ENCODE peak calls at places on chromosomes 6 and 20, in seven cellular contexts. Q is heart left ventricle, S is EH, I is lower lobe of right lung, E is HTR-8/SVneo, X is neural progenitor cell, H is progenitor cell of endocrine pancreas. K is an unnamed sample.

GRCh38 chr20:63944078-63944941 is 11.9 kb downstream of the UCKL1 start:
- DNase-seq in I (no peak), X (no peak), H (no peak), Q (peak; percentile 10), E (no peak), S (no peak), K (peak; percentile 57)

GRCh38 chr20:32582659-32583580 is 2.2 kb downstream of the NOL4L start:
- DNase-seq in X (peak; percentile 85), Q (peak; percentile 30), S (no peak), E (no peak), I (no peak), H (peak; percentile 66), K (no peak)

GRCh38 chr6:3277851-3278416 is 19.2 kb downstream of the PSMG4 start:
- DNase-seq in I (no peak), H (no peak), E (no peak), Q (no peak), X (no peak), S (no peak), K (no peak)

GRCh38 chr6:43776799-43777776 is 7.1 kb downstream of the VEGFA start:
- DNase-seq in H (no peak), E (no peak), X (no peak), S (no peak), I (no peak), Q (no peak), K (peak; percentile 43)

GRCh38 chr6:140544431-140544830 is 1170.0 kb upstream of the CITED2 start:
- DNase-seq in E (no peak), S (no peak), X (no peak), I (no peak), Q (no peak), H (no peak), K (no peak)

GRCh38 chr20:7843613-7844012 is 96.6 kb downstream of the HAO1 start:
- DNase-seq in X (no peak), Q (no peak), H (no peak), S (peak; percentile 11), I (no peak), E (no peak), K (no peak)

GRCh38 chr20:62561948-62562347 is 80.4 kb upstream of the SLCO4A1 start:
- DNase-seq in E (no peak), S (no peak), X (no peak), I (no peak), H (no peak), Q (no peak), K (no peak)

GRCh38 chr20:55693646-55694045 is 311.7 kb downstream of the CBLN4 start:
- DNase-seq in S (no peak), I (no peak), E (no peak), X (no peak), H (no peak), Q (no peak), K (no peak)

GRCh38 chr6:45688180-45688579 is 310.4 kb upstream of the SUPT3H start:
- DNase-seq in H (no peak), X (no peak), E (no peak), Q (no peak), I (no peak), S (no peak), K (no peak)

GRCh38 chr6:90940812-90941481 is 354.1 kb upstream of the MAP3K7 start:
- DNase-seq in X (peak; percentile 51), E (no peak), H (no peak), S (peak; percentile 14), Q (no peak), I (no peak), K (no peak)

GRCh38 chr6:129732034-129732433 is 22.1 kb upstream of the ARHGAP18 start:
- DNase-seq in Q (no peak), S (no peak), E (no peak), H (no peak), I (no peak), X (no peak), K (no peak)

GRCh38 chr6:36642913-36643817 is 35.3 kb upstream of the CDKN1A start:
- DNase-seq in E (peak; percentile 71), H (no peak), I (peak; percentile 58), S (peak; percentile 94), Q (peak; percentile 67), X (no peak), K (peak; percentile 95)

GRCh38 chr20:46715292-46715756 is 5.9 kb downstream of the SLC2A10 start:
- DNase-seq in X (peak; percentile 48), Q (no peak), S (peak; percentile 94), I (no peak), H (no peak), E (peak; percentile 96), K (peak; percentile 71)

GRCh38 chr6:21533678-21534077 is 59.9 kb upstream of the SOX4 start:
- DNase-seq in X (no peak), H (no peak), Q (no peak), E (no peak), S (no peak), I (no peak), K (no peak)

GRCh38 chr6:105302617-105303128 is 100.2 kb downstream of the PREP start:
- DNase-seq in E (no peak), X (peak; percentile 20), H (no peak), I (no peak), Q (no peak), S (no peak), K (no peak)

GRCh38 chr6:131103869-131104268 is 31.4 kb upstream of the AKAP7 start:
- DNase-seq in H (no peak), X (no peak), S (no peak), E (no peak), I (no peak), Q (no peak), K (no peak)

GRCh38 chr6:16737389-16737788 is 23.9 kb downstream of the ATXN1 start:
- DNase-seq in S (peak; percentile 77), I (no peak), X (no peak), E (no peak), Q (peak; percentile 30), H (no peak), K (no peak)

GRCh38 chr6:70666726-70667125 is 957 bp upstream of the SMAP1 start:
- DNase-seq in E (no peak), X (no peak), Q (no peak), S (no peak), H (no peak), I (no peak), K (no peak)

GRCh38 chr6:146909376-146909775 is 294.8 kb upstream of the STXBP5 start:
- DNase-seq in E (no peak), S (no peak), H (no peak), Q (no peak), X (no peak), I (no peak), K (no peak)

GRCh38 chr6:160586374-160586773 is 77.7 kb downstream of the LPA start:
- DNase-seq in E (no peak), H (no peak), S (no peak), I (no peak), X (no peak), Q (no peak), K (no peak)

GRCh38 chr6:149031545-149032317 is 284.9 kb downstream of the UST start:
- DNase-seq in I (no peak), H (no peak), Q (no peak), X (no peak), E (peak; percentile 67), S (peak; percentile 95), K (peak; percentile 55)

GRCh38 chr6:73290435-73290834 is 27.4 kb upstream of the KHDC1 start:
- DNase-seq in E (no peak), Q (no peak), I (no peak), H (no peak), X (no peak), S (peak; percentile 63), K (no peak)

GRCh38 chr6:43953794-43954310 is 173.4 kb downstream of the MRPL14 start:
- DNase-seq in Q (peak; percentile 55), X (peak; percentile 53), H (no peak), S (no peak), I (no peak), E (no peak), K (peak; percentile 59)

GRCh38 chr6:97594834-97595233 is 311.8 kb upstream of the MMS22L start:
- DNase-seq in S (no peak), X (no peak), E (peak; percentile 1), H (no peak), Q (peak; percentile 23), I (no peak), K (no peak)

GRCh38 chr6:13924146-13924948 is 405 bp upstream of the RNF182 start:
- DNase-seq in X (peak; percentile 92), Q (no peak), I (peak; percentile 57), E (peak; percentile 65), S (peak; percentile 51), H (peak; percentile 55), K (peak; percentile 35)

GRCh38 chr6:8301502-8301901 is 133.8 kb downstream of the SLC35B3 start:
- DNase-seq in E (no peak), X (no peak), Q (no peak), H (no peak), S (no peak), I (no peak), K (no peak)

GRCh38 chr6:57252975-57253374 is 30.9 kb upstream of the RAB23 start:
- DNase-seq in Q (no peak), S (peak; percentile 83), X (no peak), H (no peak), I (no peak), E (no peak), K (no peak)

GRCh38 chr6:73308712-73309533 is 45.2 kb downstream of the DPPA5 start:
- DNase-seq in I (no peak), E (peak; percentile 63), H (no peak), Q (no peak), X (peak; percentile 58), S (no peak), K (no peak)

GRCh38 chr20:13142143-13142542 is 78.9 kb upstream of the ISM1 start:
- DNase-seq in E (no peak), X (peak; percentile 45), I (no peak), S (peak; percentile 9), H (no peak), Q (no peak), K (no peak)

GRCh38 chr20:62142252-62143117 is 709 bp downstream of the PSMA7 start:
- DNase-seq in Q (no peak), H (no peak), X (peak; percentile 61), S (peak; percentile 22), E (no peak), I (no peak), K (no peak)

GRCh38 chr6:73724389-73724788 is 28.4 kb downstream of the CD109 start:
- DNase-seq in H (no peak), I (no peak), X (no peak), Q (no peak), S (no peak), E (no peak), K (no peak)

GRCh38 chr20:4327956-4328355 is 312.6 kb upstream of the RNF24 start:
- DNase-seq in H (no peak), S (no peak), I (no peak), X (no peak), Q (no peak), E (no peak), K (no peak)

GRCh38 chr6:43901330-43902230 is 131.6 kb downstream of the VEGFA start:
- DNase-seq in E (no peak), I (no peak), H (no peak), X (no peak), Q (no peak), S (no peak), K (peak; percentile 52)

K was measured in right lobe of liver.